ENCODE peak calls at places on chromosomes 3 and 15, in eight cellular contexts. One of them, this sample, is unnamed.

GRCh38 chr3:143363276-143363675 is 243.7 kb downstream of the CHST2 start:
- DNase-seq in stomach: no peak
- DNase-seq in testis: no peak
- DNase-seq in right lobe of liver: no peak
- DNase-seq in upper lobe of left lung: no peak
- DNase-seq in HCT116: no peak
- DNase-seq in breast epithelium: no peak
- DNase-seq in adrenal gland: no peak
- DNase-seq in this sample: no peak

GRCh38 chr3:72860846-72861245 is 12.6 kb upstream of the SHQ1 start:
- DNase-seq in upper lobe of left lung: no peak
- DNase-seq in testis: no peak
- DNase-seq in right lobe of liver: no peak
- DNase-seq in stomach: no peak
- DNase-seq in HCT116: no peak
- DNase-seq in adrenal gland: no peak
- DNase-seq in breast epithelium: no peak
- DNase-seq in this sample: no peak

GRCh38 chr15:49265911-49266310 is 95.9 kb downstream of the GALK2 start:
- DNase-seq in adrenal gland: no peak
- DNase-seq in HCT116: no peak
- DNase-seq in testis: no peak
- DNase-seq in right lobe of liver: no peak
- DNase-seq in stomach: no peak
- DNase-seq in upper lobe of left lung: no peak
- DNase-seq in breast epithelium: no peak
- DNase-seq in this sample: no peak

GRCh38 chr15:85463976-85464375 is 83.6 kb downstream of the AKAP13 start:
- DNase-seq in right lobe of liver: no peak
- DNase-seq in adrenal gland: no peak
- DNase-seq in upper lobe of left lung: no peak
- DNase-seq in HCT116: no peak
- DNase-seq in stomach: no peak
- DNase-seq in breast epithelium: no peak
- DNase-seq in testis: no peak
- DNase-seq in this sample: no peak

GRCh38 chr3:51970606-51971300 is 3.1 kb downstream of the ABHD14B start:
- DNase-seq in HCT116: no peak
- DNase-seq in adrenal gland: no peak
- DNase-seq in right lobe of liver: peak
- DNase-seq in upper lobe of left lung: no peak
- DNase-seq in breast epithelium: no peak
- DNase-seq in testis: no peak
- DNase-seq in stomach: peak
- DNase-seq in this sample: no peak

GRCh38 chr3:193418576-193419373 is 40.2 kb upstream of the ATP13A5 start:
- DNase-seq in stomach: no peak
- DNase-seq in adrenal gland: no peak
- DNase-seq in HCT116: no peak
- DNase-seq in upper lobe of left lung: no peak
- DNase-seq in right lobe of liver: no peak
- DNase-seq in testis: no peak
- DNase-seq in breast epithelium: no peak
- DNase-seq in this sample: no peak

GRCh38 chr3:131762981-131763380 is 260.2 kb upstream of the MRPL3 start:
- DNase-seq in stomach: no peak
- DNase-seq in testis: no peak
- DNase-seq in breast epithelium: no peak
- DNase-seq in right lobe of liver: no peak
- DNase-seq in upper lobe of left lung: no peak
- DNase-seq in HCT116: no peak
- DNase-seq in adrenal gland: no peak
- DNase-seq in this sample: no peak

GRCh38 chr3:44039006-44039405 is 202.7 kb upstream of the TOPAZ1 start:
- DNase-seq in adrenal gland: no peak
- DNase-seq in stomach: no peak
- DNase-seq in breast epithelium: no peak
- DNase-seq in testis: no peak
- DNase-seq in HCT116: no peak
- DNase-seq in upper lobe of left lung: no peak
- DNase-seq in right lobe of liver: no peak
- DNase-seq in this sample: no peak

GRCh38 chr3:51384145-51384729 is 854 bp upstream of the MANF start:
- DNase-seq in upper lobe of left lung: peak
- DNase-seq in adrenal gland: no peak
- DNase-seq in HCT116: no peak
- DNase-seq in stomach: no peak
- DNase-seq in breast epithelium: no peak
- DNase-seq in right lobe of liver: peak
- DNase-seq in testis: peak
- DNase-seq in this sample: peak

GRCh38 chr15:90648137-90649070 is 68.7 kb upstream of the BLM start:
- DNase-seq in breast epithelium: no peak
- DNase-seq in right lobe of liver: peak
- DNase-seq in HCT116: peak
- DNase-seq in upper lobe of left lung: no peak
- DNase-seq in adrenal gland: peak
- DNase-seq in stomach: peak
- DNase-seq in testis: peak
- DNase-seq in this sample: peak

GRCh38 chr15:31434418-31435255 is 108.0 kb downstream of the KLF13 start:
- DNase-seq in upper lobe of left lung: peak
- DNase-seq in testis: peak
- DNase-seq in HCT116: no peak
- DNase-seq in right lobe of liver: peak
- DNase-seq in stomach: peak
- DNase-seq in adrenal gland: peak
- DNase-seq in breast epithelium: no peak
- DNase-seq in this sample: peak

GRCh38 chr15:101122806-101123205 is 129.0 kb downstream of the CHSY1 start:
- DNase-seq in right lobe of liver: no peak
- DNase-seq in HCT116: no peak
- DNase-seq in testis: no peak
- DNase-seq in breast epithelium: no peak
- DNase-seq in upper lobe of left lung: no peak
- DNase-seq in adrenal gland: no peak
- DNase-seq in stomach: no peak
- DNase-seq in this sample: no peak

GRCh38 chr3:121152573-121152972 is 244.6 kb downstream of the STXBP5L start:
- DNase-seq in breast epithelium: no peak
- DNase-seq in right lobe of liver: no peak
- DNase-seq in testis: peak
- DNase-seq in stomach: no peak
- DNase-seq in adrenal gland: no peak
- DNase-seq in HCT116: peak
- DNase-seq in upper lobe of left lung: no peak
- DNase-seq in this sample: no peak

GRCh38 chr15:81171286-81171685 is 25.4 kb upstream of the IL16 start:
- DNase-seq in adrenal gland: no peak
- DNase-seq in stomach: no peak
- DNase-seq in testis: no peak
- DNase-seq in breast epithelium: no peak
- DNase-seq in upper lobe of left lung: no peak
- DNase-seq in HCT116: no peak
- DNase-seq in right lobe of liver: no peak
- DNase-seq in this sample: no peak

GRCh38 chr15:29242466-29243242 is 27.0 kb downstream of the NSMCE3 start:
- DNase-seq in HCT116: no peak
- DNase-seq in stomach: no peak
- DNase-seq in upper lobe of left lung: peak
- DNase-seq in breast epithelium: no peak
- DNase-seq in right lobe of liver: no peak
- DNase-seq in testis: no peak
- DNase-seq in adrenal gland: no peak
- DNase-seq in this sample: no peak

GRCh38 chr15:88838667-88839066 is 35.4 kb downstream of the ACAN start:
- DNase-seq in testis: no peak
- DNase-seq in stomach: no peak
- DNase-seq in adrenal gland: no peak
- DNase-seq in HCT116: no peak
- DNase-seq in right lobe of liver: no peak
- DNase-seq in breast epithelium: no peak
- DNase-seq in upper lobe of left lung: peak
- DNase-seq in this sample: no peak

GRCh38 chr3:134485075-134485536 is 679 bp downstream of the ANAPC13 start:
- DNase-seq in stomach: no peak
- DNase-seq in adrenal gland: peak
- DNase-seq in upper lobe of left lung: no peak
- DNase-seq in HCT116: no peak
- DNase-seq in right lobe of liver: peak
- DNase-seq in breast epithelium: no peak
- DNase-seq in testis: no peak
- DNase-seq in this sample: peak

GRCh38 chr3:115147329-115148141 is 447 bp upstream of the ZBTB20 start:
- DNase-seq in upper lobe of left lung: peak
- DNase-seq in right lobe of liver: peak
- DNase-seq in adrenal gland: peak
- DNase-seq in stomach: peak
- DNase-seq in testis: peak
- DNase-seq in HCT116: peak
- DNase-seq in breast epithelium: peak
- DNase-seq in this sample: peak

GRCh38 chr3:115141018-115141757 is 5.9 kb downstream of the ZBTB20 start:
- DNase-seq in breast epithelium: no peak
- DNase-seq in adrenal gland: no peak
- DNase-seq in right lobe of liver: no peak
- DNase-seq in stomach: no peak
- DNase-seq in upper lobe of left lung: no peak
- DNase-seq in HCT116: no peak
- DNase-seq in testis: no peak
- DNase-seq in this sample: no peak

GRCh38 chr3:115146418-115147328 is at the start of gene ZBTB20:
- DNase-seq in stomach: peak
- DNase-seq in upper lobe of left lung: peak
- DNase-seq in breast epithelium: peak
- DNase-seq in right lobe of liver: peak
- DNase-seq in HCT116: peak
- DNase-seq in testis: peak
- DNase-seq in adrenal gland: peak
- DNase-seq in this sample: peak

GRCh38 chr3:115148142-115148790 is 1.2 kb upstream of the ZBTB20 start:
- DNase-seq in stomach: no peak
- DNase-seq in HCT116: no peak
- DNase-seq in testis: no peak
- DNase-seq in upper lobe of left lung: no peak
- DNase-seq in right lobe of liver: no peak
- DNase-seq in adrenal gland: no peak
- DNase-seq in breast epithelium: no peak
- DNase-seq in this sample: peak

DNA sequence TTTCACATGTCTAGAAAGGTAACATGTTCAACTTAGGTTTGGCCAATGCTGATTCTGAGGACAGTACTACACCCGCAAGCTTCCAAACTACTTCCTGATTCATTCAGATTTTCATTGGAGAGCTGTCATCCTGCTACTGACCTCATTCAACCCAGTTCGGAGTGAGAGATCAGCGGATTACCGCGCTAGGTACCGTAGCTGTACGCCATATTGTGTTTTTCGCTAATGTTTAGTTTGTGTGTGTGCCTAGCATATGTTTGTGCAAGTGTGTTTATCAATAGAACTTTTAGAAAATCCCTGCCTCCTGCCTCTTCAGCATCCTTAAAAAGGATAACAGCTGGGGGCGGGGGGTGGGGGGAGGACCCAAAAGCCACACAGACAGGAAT is 1.1 kb downstream of the ZBTB20 start:
- DNase-seq in testis: peak
- DNase-seq in stomach: peak
- DNase-seq in HCT116: peak
- DNase-seq in adrenal gland: peak
- DNase-seq in breast epithelium: no peak
- DNase-seq in upper lobe of left lung: no peak
- DNase-seq in right lobe of liver: no peak
- DNase-seq in this sample: peak
- TF ChIP-seq POLR2A in testis: no peak
- TF ChIP-seq POLR2A in stomach: no peak
- TF ChIP-seq POLR2A in HCT116: no peak
- TF ChIP-seq POLR2A in adrenal gland: peak
- TF ChIP-seq POLR2A in breast epithelium: peak
- TF ChIP-seq POLR2A in upper lobe of left lung: no peak
- TF ChIP-seq POLR2A in right lobe of liver: peak
- TF ChIP-seq POLR2A in this sample: peak

GRCh38 chr3:146839727-146840126 is 234.6 kb upstream of the PLSCR5 start:
- DNase-seq in stomach: no peak
- DNase-seq in HCT116: no peak
- DNase-seq in upper lobe of left lung: no peak
- DNase-seq in adrenal gland: no peak
- DNase-seq in right lobe of liver: no peak
- DNase-seq in breast epithelium: no peak
- DNase-seq in testis: no peak
- DNase-seq in this sample: no peak

GRCh38 chr3:146834917-146835316 is 229.8 kb upstream of the PLSCR5 start:
- DNase-seq in testis: no peak
- DNase-seq in upper lobe of left lung: no peak
- DNase-seq in breast epithelium: no peak
- DNase-seq in adrenal gland: no peak
- DNase-seq in HCT116: no peak
- DNase-seq in right lobe of liver: no peak
- DNase-seq in stomach: no peak
- DNase-seq in this sample: no peak

GRCh38 chr3:146832815-146833458 is 227.8 kb upstream of the PLSCR5 start:
- DNase-seq in stomach: no peak
- DNase-seq in upper lobe of left lung: no peak
- DNase-seq in testis: no peak
- DNase-seq in adrenal gland: no peak
- DNase-seq in right lobe of liver: no peak
- DNase-seq in breast epithelium: no peak
- DNase-seq in HCT116: no peak
- DNase-seq in this sample: no peak

GRCh38 chr3:146843476-146843875 is 238.3 kb upstream of the PLSCR5 start:
- DNase-seq in HCT116: no peak
- DNase-seq in testis: no peak
- DNase-seq in adrenal gland: no peak
- DNase-seq in right lobe of liver: no peak
- DNase-seq in upper lobe of left lung: no peak
- DNase-seq in stomach: no peak
- DNase-seq in breast epithelium: no peak
- DNase-seq in this sample: no peak

GRCh38 chr3:146838221-146838620 is 233.1 kb upstream of the PLSCR5 start:
- DNase-seq in adrenal gland: no peak
- DNase-seq in stomach: no peak
- DNase-seq in breast epithelium: no peak
- DNase-seq in upper lobe of left lung: no peak
- DNase-seq in HCT116: no peak
- DNase-seq in testis: no peak
- DNase-seq in right lobe of liver: no peak
- DNase-seq in this sample: no peak
- TF ChIP-seq POLR2A in adrenal gland: no peak
- TF ChIP-seq POLR2A in stomach: no peak
- TF ChIP-seq POLR2A in breast epithelium: no peak
- TF ChIP-seq POLR2A in upper lobe of left lung: no peak
- TF ChIP-seq POLR2A in HCT116: no peak
- TF ChIP-seq POLR2A in testis: no peak
- TF ChIP-seq POLR2A in right lobe of liver: no peak
- TF ChIP-seq POLR2A in this sample: no peak

GRCh38 chr3:124748560-124749198 is 18.4 kb downstream of the UMPS start:
- DNase-seq in adrenal gland: no peak
- DNase-seq in right lobe of liver: no peak
- DNase-seq in HCT116: no peak
- DNase-seq in stomach: no peak
- DNase-seq in upper lobe of left lung: no peak
- DNase-seq in breast epithelium: no peak
- DNase-seq in testis: no peak
- DNase-seq in this sample: no peak
- TF ChIP-seq POLR2A in adrenal gland: no peak
- TF ChIP-seq POLR2A in right lobe of liver: no peak
- TF ChIP-seq POLR2A in HCT116: no peak
- TF ChIP-seq POLR2A in stomach: no peak
- TF ChIP-seq POLR2A in upper lobe of left lung: no peak
- TF ChIP-seq POLR2A in breast epithelium: no peak
- TF ChIP-seq POLR2A in testis: no peak
- TF ChIP-seq POLR2A in this sample: no peak

GRCh38 chr3:111541911-111542483 is at the start of gene CD96:
- DNase-seq in HCT116: no peak
- DNase-seq in upper lobe of left lung: no peak
- DNase-seq in testis: no peak
- DNase-seq in adrenal gland: no peak
- DNase-seq in right lobe of liver: no peak
- DNase-seq in stomach: peak
- DNase-seq in breast epithelium: no peak
- DNase-seq in this sample: no peak
- TF ChIP-seq POLR2A in HCT116: no peak
- TF ChIP-seq POLR2A in upper lobe of left lung: no peak
- TF ChIP-seq POLR2A in testis: no peak
- TF ChIP-seq POLR2A in adrenal gland: no peak
- TF ChIP-seq POLR2A in right lobe of liver: no peak
- TF ChIP-seq POLR2A in stomach: no peak
- TF ChIP-seq POLR2A in breast epithelium: no peak
- TF ChIP-seq POLR2A in this sample: no peak

This sample was measured in erythroblast.